ENCODE peak calls at places on chromosomes 13 and 19, in nine cellular contexts. X is endodermal cell, F is right lobe of liver, Y is spleen, H is heart right ventricle, C is mammary epithelial cell, K is heart left ventricle, A is psoas muscle, O is hepatocyte. B is an unnamed sample.

GRCh38 chr13:27450921-27451461 is 627 bp upstream of the MTIF3 start:
- DNase-seq in H (peak; percentile 26), K (peak; percentile 41), O (peak; percentile 71), X (peak; percentile 78), Y (peak; percentile 92), A (peak; percentile 38), C (peak; percentile 75), F (peak; percentile 62), B (peak; percentile 82)

GRCh38 chr19:18069383-18069782 is 17.4 kb downstream of the IL12RB1 start:
- DNase-seq in H (no peak), O (no peak), F (no peak), K (no peak), A (no peak), X (no peak), Y (no peak), C (no peak), B (no peak)

GRCh38 chr13:77893066-77893465 is 25.6 kb downstream of the EDNRB start:
- DNase-seq in X (no peak), O (no peak), C (no peak), K (no peak), H (no peak), A (no peak), F (no peak), Y (no peak), B (no peak)

GRCh38 chr19:12985049-12985776 is 10.1 kb upstream of the NFIX start:
- DNase-seq in K (peak; percentile 68), C (peak; percentile 37), Y (no peak), H (peak; percentile 69), F (no peak), A (peak; percentile 84), X (no peak), O (peak; percentile 59), B (no peak)

GRCh38 chr13:95298169-95298940 is 2.9 kb downstream of the ABCC4 start:
- DNase-seq in O (no peak), F (no peak), A (no peak), K (no peak), X (no peak), H (no peak), Y (no peak), C (no peak), B (peak; percentile 72)

GRCh38 chr13:44750618-44751017 is 174.5 kb upstream of the TSC22D1 start:
- DNase-seq in H (no peak), A (no peak), K (no peak), C (no peak), X (no peak), Y (no peak), O (no peak), F (no peak), B (no peak)

GRCh38 chr13:49020328-49020727 is 44.6 kb downstream of the FNDC3A start:
- DNase-seq in C (no peak), X (no peak), A (no peak), K (no peak), H (no peak), Y (no peak), O (no peak), F (no peak), B (no peak)

GRCh38 chr13:27168870-27169525 is 2.6 kb downstream of the USP12 start:
- DNase-seq in X (no peak), O (peak; percentile 16), H (no peak), C (no peak), F (no peak), Y (no peak), K (no peak), A (no peak), B (no peak)

GRCh38 chr13:43848250-43848649 is 31.3 kb downstream of the CCDC122 start:
- DNase-seq in C (peak; percentile 65), X (no peak), O (no peak), Y (no peak), A (no peak), K (no peak), F (no peak), H (no peak), B (no peak)

GRCh38 chr19:19552811-19553210 is 14.7 kb downstream of the CILP2 start:
- DNase-seq in Y (no peak), A (no peak), X (peak; percentile 92), H (no peak), F (no peak), C (no peak), O (peak; percentile 49), K (no peak), B (no peak)

DNA sequence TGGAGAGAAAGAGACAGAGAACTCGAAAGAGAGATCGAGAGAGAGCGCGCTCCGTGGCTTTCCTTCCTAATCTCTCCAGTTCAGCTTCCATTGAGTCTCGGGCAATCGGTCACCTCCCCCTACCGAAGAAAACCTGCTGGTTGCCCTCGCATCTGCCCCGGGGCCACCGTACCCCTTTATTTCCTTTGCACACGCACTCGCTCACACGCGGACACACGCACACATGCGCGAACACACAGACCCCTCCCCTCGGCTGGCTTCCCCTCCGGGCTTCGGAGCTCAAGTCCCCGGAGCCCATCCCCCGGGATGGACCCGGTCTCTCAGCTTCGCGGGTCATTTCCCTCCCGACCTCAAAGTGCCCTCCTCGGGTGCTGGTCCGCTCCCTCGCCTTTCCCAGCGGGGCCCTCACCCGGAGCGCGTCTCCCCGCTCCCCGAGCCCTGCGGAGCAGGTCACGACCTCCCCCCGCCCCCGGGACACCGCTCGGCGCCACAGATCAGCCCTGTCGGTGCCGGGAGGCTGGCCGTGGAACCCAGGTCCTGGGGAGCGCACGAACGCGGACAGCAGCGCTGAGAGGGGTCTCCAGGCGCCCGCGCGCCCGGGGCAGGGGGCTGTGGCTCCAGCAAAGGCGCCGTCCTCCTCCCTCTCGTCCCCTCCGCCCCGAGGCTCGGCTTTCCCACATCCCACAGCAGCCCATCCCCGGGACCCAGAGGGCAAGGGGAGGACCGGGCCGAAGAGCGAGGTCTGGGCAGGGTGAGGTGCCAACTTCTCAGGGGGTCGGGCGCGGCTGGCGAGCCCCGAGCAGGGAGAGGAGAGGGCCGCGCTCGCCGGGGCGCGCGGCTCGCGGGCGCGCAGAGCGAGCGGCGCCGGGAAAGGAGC is 1.8 kb downstream of the DACH1 start:
- DNase-seq in F (peak; percentile 47), X (peak; percentile 77), C (peak; percentile 1), K (peak; percentile 28), A (peak; percentile 16), H (peak; percentile 16), O (peak; percentile 34), Y (peak; percentile 85), B (peak; percentile 66)
- H3K27ac ChIP-seq in F (peak overlapping the region; percentile 42), X (peak overlapping the region; percentile 10), C (no peak overlapping the region), K (peak overlapping the region; percentile 76), A (peak overlapping the region; percentile 62), H (peak overlapping the region; percentile 74), O (peak overlapping the region; percentile 28), Y (peak overlapping the region; percentile 91), B (peak overlapping the region; percentile 77)

GRCh38 chr19:10748195-10748923 is 30.5 kb downstream of the DNM2 start:
- DNase-seq in X (no peak), Y (no peak), O (no peak), K (no peak), A (no peak), C (no peak), F (no peak), H (no peak), B (no peak)
- H3K4me1 ChIP-seq in X (no peaks in the 10 kb centered on the region), Y (peaks cover 92% of the 10 kb centered on the region), O (peaks cover 44% of the 10 kb centered on the region), K (peaks cover 85% of the 10 kb centered on the region), A (peaks cover 47% of the 10 kb centered on the region), C (peaks cover 27% of the 10 kb centered on the region), F (peaks cover 76% of the 10 kb centered on the region), H (peaks cover 85% of the 10 kb centered on the region), B (peaks cover 74% of the 10 kb centered on the region)

GRCh38 chr13:30577381-30577780 is 40.3 kb upstream of the USPL1 start:
- DNase-seq in K (no peak), H (no peak), O (peak; percentile 8), Y (no peak), F (no peak), C (peak; percentile 98), A (peak; percentile 22), X (no peak), B (no peak)

GRCh38 chr13:30576528-30576927 is 41.2 kb upstream of the USPL1 start:
- DNase-seq in X (no peak), O (peak; percentile 36), C (peak; percentile 73), H (peak; percentile 42), Y (no peak), K (peak; percentile 29), F (peak; percentile 63), A (no peak), B (no peak)

GRCh38 chr13:30567072-30567471 is 50.6 kb upstream of the USPL1 start:
- DNase-seq in H (no peak), F (no peak), K (no peak), O (no peak), X (no peak), A (no peak), C (no peak), Y (no peak), B (no peak)

GRCh38 chr13:30569901-30570576 is 47.7 kb upstream of the USPL1 start:
- DNase-seq in X (peak; percentile 66), O (peak; percentile 79), A (peak; percentile 19), K (no peak), H (peak; percentile 8), C (peak; percentile 96), Y (no peak), F (no peak), B (no peak)

GRCh38 chr13:30572859-30573275 is 44.9 kb upstream of the USPL1 start:
- DNase-seq in F (no peak), K (no peak), A (no peak), H (peak; percentile 42), X (no peak), O (peak; percentile 34), Y (no peak), C (peak; percentile 37), B (no peak)
- TF ChIP-seq CTCF in F (peak; percentile 32), K (no peak), A (peak; percentile 8), H (no peak), X (peak; percentile 25), O (peak; percentile 47), Y (no peak), C (no peak), B (peak; percentile 39)

GRCh38 chr13:40272776-40273139 is 393.7 kb downstream of the FOXO1 start:
- DNase-seq in O (no peak), F (no peak), A (no peak), C (peak; percentile 68), H (no peak), X (no peak), Y (no peak), K (no peak), B (no peak)

GRCh38 chr13:40271931-40272775 is 394.3 kb downstream of the FOXO1 start:
- DNase-seq in K (peak; percentile 50), O (peak; percentile 44), C (peak; percentile 81), X (peak; percentile 57), A (peak; percentile 76), Y (no peak), F (no peak), H (peak; percentile 45), B (no peak)

GRCh38 chr13:40273173-40274000 is 393.1 kb downstream of the FOXO1 start:
- DNase-seq in H (no peak), K (no peak), Y (no peak), O (no peak), A (no peak), C (no peak), X (no peak), F (no peak), B (no peak)

GRCh38 chr13:40269086-40269485 is 397.4 kb downstream of the FOXO1 start:
- DNase-seq in A (peak; percentile 35), Y (no peak), K (no peak), H (no peak), C (no peak), F (no peak), O (no peak), X (no peak), B (no peak)

DNA sequence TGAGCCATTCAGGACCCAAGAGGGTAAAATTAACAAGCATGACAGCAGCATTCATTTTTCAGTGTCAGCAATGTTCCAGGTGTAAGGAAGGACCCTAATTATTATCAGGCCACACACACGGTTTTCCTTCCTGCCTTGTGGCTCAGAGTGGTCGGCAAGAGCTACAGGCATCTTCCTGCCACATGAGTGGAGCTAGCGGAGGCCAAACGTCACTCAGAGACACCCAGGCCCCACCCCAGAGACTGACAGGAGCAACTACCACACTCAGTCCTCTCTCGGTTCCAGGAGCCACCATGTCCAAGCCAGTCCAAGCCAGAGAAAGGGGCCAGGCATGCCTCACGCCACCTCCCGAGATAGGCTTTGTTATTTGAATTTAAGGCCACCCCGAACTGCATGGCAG is 394.9 kb downstream of the FOXO1 start:
- DNase-seq in C (no peak), F (no peak), K (peak; percentile 50), A (peak; percentile 26), Y (no peak), X (no peak), O (no peak), H (peak; percentile 27), B (no peak)
- H3K27ac ChIP-seq in C (no peak overlapping the region), F (no peak overlapping the region), K (peak overlapping the region; percentile 64), A (peak overlapping the region; percentile 41), Y (peak overlapping the region; percentile 55), X (no peak overlapping the region), O (no peak overlapping the region), H (peak overlapping the region; percentile 53), B (peak overlapping the region; percentile 75)